ENCODE peak calls at places on chromosomes 3 and 15, in nine cellular contexts. F, T, X, K, M, N, I, L and P are unnamed samples.
A peak's percentile ranks its signal among the peaks of the same experiment; 100 is the strongest.

GRCh38 chr3:51711352-51712019 is 4.6 kb downstream of the GRM2 start:
- DNase-seq in F (peak; percentile 36), I (no peak), X (no peak), M (no peak), N (no peak), K (no peak), T (no peak), L (no peak), P (no peak)

GRCh38 chr3:64932666-64933342 is 245.0 kb upstream of the ADAMTS9 start:
- DNase-seq in M (no peak), N (no peak), T (no peak), F (no peak), L (no peak), I (no peak), X (no peak), K (no peak), P (no peak)

GRCh38 chr15:39127925-39128617 is 452.8 kb upstream of the THBS1 start:
- DNase-seq in N (no peak), F (no peak), T (no peak), M (no peak), K (peak; percentile 92), L (peak; percentile 30), X (no peak), I (peak; percentile 16), P (no peak)

GRCh38 chr15:67116742-67117141 is 51.3 kb downstream of the SMAD3 start:
- DNase-seq in X (no peak), L (peak; percentile 12), N (no peak), M (no peak), F (no peak), I (no peak), K (peak; percentile 74), T (no peak), P (no peak)

GRCh38 chr15:68783226-68784054 is 37.3 kb downstream of the ANP32A start:
- DNase-seq in N (peak; percentile 61), F (peak; percentile 81), I (peak; percentile 89), X (peak; percentile 63), T (no peak), K (peak; percentile 75), L (peak; percentile 57), M (no peak), P (no peak)

GRCh38 chr15:42721016-42721415 is 15.9 kb downstream of the CDAN1 start:
- DNase-seq in M (no peak), X (no peak), N (no peak), L (no peak), T (no peak), F (no peak), I (no peak), K (no peak), P (no peak)

GRCh38 chr15:85073556-85074194 is 92.0 kb downstream of the PDE8A start:
- DNase-seq in X (no peak), T (no peak), F (no peak), M (no peak), N (no peak), K (no peak), L (no peak), I (no peak), P (no peak)

GRCh38 chr3:83514130-83514914 is 1444.5 kb upstream of the CADM2 start:
- DNase-seq in I (no peak), F (no peak), T (no peak), N (no peak), X (peak; percentile 34), K (peak; percentile 96), L (no peak), M (no peak), P (no peak)

GRCh38 chr3:141401584-141402475 is 33.5 kb downstream of the ZBTB38 start:
- DNase-seq in K (peak; percentile 55), N (peak; percentile 54), X (no peak), T (no peak), F (peak; percentile 85), I (peak; percentile 87), L (no peak), M (peak; percentile 71), P (no peak)

GRCh38 chr3:71752911-71753715 is 542 bp upstream of the GPR27 start:
- DNase-seq in K (peak; percentile 22), I (no peak), T (no peak), X (peak; percentile 19), F (no peak), N (no peak), L (no peak), M (no peak), P (no peak)

GRCh38 chr15:66824374-66824773 is 122.3 kb downstream of the SMAD6 start:
- DNase-seq in X (no peak), K (no peak), N (no peak), L (no peak), M (no peak), F (peak; percentile 52), T (no peak), I (no peak), P (no peak)

GRCh38 chr3:94036909-94037507 is 8.6 kb upstream of the STX19 start:
- DNase-seq in X (no peak), L (peak; percentile 25), F (no peak), K (peak; percentile 64), I (peak; percentile 42), N (no peak), M (no peak), T (no peak), P (no peak)

GRCh38 chr15:70054366-70054765 is 43.4 kb downstream of the TLE3 start:
- DNase-seq in F (no peak), X (no peak), N (no peak), I (peak; percentile 47), K (no peak), T (no peak), M (no peak), L (no peak), P (no peak)

GRCh38 chr3:40899286-40899712 is 300.0 kb upstream of the CTNNB1 start:
- DNase-seq in I (no peak), K (peak; percentile 37), M (no peak), X (no peak), N (no peak), L (no peak), F (no peak), T (no peak), P (no peak)

GRCh38 chr3:169604118-169604517 is 59.4 kb downstream of the MECOM start:
- DNase-seq in K (peak; percentile 49), F (no peak), T (no peak), L (no peak), X (no peak), M (no peak), N (no peak), I (no peak), P (no peak)

GRCh38 chr3:45199837-45200648 is 26.0 kb downstream of the TMEM158 start:
- DNase-seq in N (no peak), X (no peak), I (no peak), K (peak; percentile 95), L (no peak), M (no peak), F (no peak), T (no peak), P (no peak)

GRCh38 chr3:99402755-99403154 is 235.6 kb upstream of the COL8A1 start:
- DNase-seq in T (no peak), X (no peak), L (no peak), I (no peak), N (no peak), M (no peak), F (no peak), K (no peak), P (no peak)

GRCh38 chr3:17946619-17947018 is 204.2 kb upstream of the TBC1D5 start:
- DNase-seq in M (no peak), T (no peak), N (no peak), L (peak; percentile 72), X (no peak), I (no peak), K (no peak), F (no peak), P (no peak)

GRCh38 chr3:43892535-43892934 is 201.8 kb downstream of the ABHD5 start:
- DNase-seq in F (peak; percentile 4), X (no peak), N (no peak), M (no peak), T (no peak), K (no peak), I (no peak), L (no peak), P (no peak)

GRCh38 chr3:193890036-193890897 is 245.7 kb upstream of the HES1 start:
- DNase-seq in M (no peak), X (no peak), L (no peak), T (no peak), I (peak; percentile 61), K (peak; percentile 44), N (no peak), F (no peak), P (no peak)

GRCh38 chr15:41031232-41032078 is 78.2 kb downstream of the CHAC1 start:
- DNase-seq in F (no peak), K (no peak), N (no peak), L (no peak), I (no peak), M (no peak), T (no peak), X (no peak), P (no peak)
- H3K36me3 ChIP-seq in F (peaks cover 34% of the 10 kb centered on the region), K (no peaks in the 10 kb centered on the region), N (no peaks in the 10 kb centered on the region), L (peaks cover 46% of the 10 kb centered on the region), I (no peaks in the 10 kb centered on the region), M (peaks cover 67% of the 10 kb centered on the region), T (peaks cover 20% of the 10 kb centered on the region), X (peaks cover 4% of the 10 kb centered on the region), P (no peaks in the 10 kb centered on the region)

DNA sequence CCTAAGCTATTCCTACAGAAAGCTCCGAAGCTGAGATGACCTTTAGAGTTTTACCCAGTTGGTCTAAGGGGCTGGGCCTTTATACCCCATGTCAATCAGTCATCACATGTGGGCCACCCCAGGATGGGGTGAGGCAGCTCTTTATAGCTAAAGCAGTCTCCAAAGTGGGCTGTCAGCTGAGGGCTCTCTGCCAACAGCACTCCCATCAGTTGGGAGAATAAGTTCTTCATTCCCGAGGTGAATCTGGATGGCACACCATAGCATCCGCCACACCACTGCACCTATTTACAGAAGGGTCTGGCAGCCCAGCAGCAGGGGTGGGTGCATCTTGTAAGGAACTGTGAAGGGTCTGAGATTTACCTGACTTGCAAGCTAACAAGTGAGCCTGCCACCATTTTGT is 52.1 kb upstream of the ACVR2B start:
- DNase-seq in F (no peak), X (no peak), M (no peak), I (no peak), N (no peak), L (no peak), K (no peak), T (no peak), P (no peak)
- H3K36me3 ChIP-seq in F (peaks cover 4% of the 10 kb centered on the region), X (peaks cover 44% of the 10 kb centered on the region), M (peaks cover 29% of the 10 kb centered on the region), I (peaks cover 2% of the 10 kb centered on the region), N (no peaks in the 10 kb centered on the region), L (peaks cover 72% of the 10 kb centered on the region), K (no peaks in the 10 kb centered on the region), T (no peaks in the 10 kb centered on the region), P (peaks cover 10% of the 10 kb centered on the region)

DNA sequence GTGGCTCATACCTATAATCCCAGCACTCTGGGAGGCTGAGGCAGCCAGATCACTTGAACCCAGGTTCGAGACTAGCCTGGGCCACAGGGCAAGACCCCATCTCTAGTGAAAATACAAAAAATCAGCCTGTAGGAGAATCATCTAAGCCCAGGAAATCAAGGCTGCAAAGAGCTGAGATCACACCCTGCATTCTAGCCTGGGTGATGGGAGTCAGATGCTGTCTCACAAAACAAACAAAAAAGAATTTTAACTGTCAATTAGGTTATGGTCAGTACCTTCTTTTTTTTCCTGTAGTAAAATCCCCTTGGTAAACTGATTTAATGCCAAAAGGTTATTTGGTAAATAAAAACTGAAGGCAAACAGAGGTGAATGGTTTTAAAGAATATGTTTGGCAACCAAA is 29.0 kb downstream of the TMCC1 start:
- DNase-seq in F (no peak), L (no peak), N (no peak), X (no peak), K (no peak), I (no peak), M (no peak), T (no peak), P (no peak)
- H3K36me3 ChIP-seq in F (peaks cover 3% of the 10 kb centered on the region), L (no peaks in the 10 kb centered on the region), N (no peaks in the 10 kb centered on the region), X (peaks cover 18% of the 10 kb centered on the region), K (no peaks in the 10 kb centered on the region), I (no peaks in the 10 kb centered on the region), M (peaks cover 22% of the 10 kb centered on the region), T (no peaks in the 10 kb centered on the region), P (no peaks in the 10 kb centered on the region)

GRCh38 chr15:89283201-89283600 is 39.4 kb downstream of the FANCI start:
- DNase-seq in K (no peak), X (no peak), F (no peak), I (no peak), M (no peak), N (no peak), L (no peak), T (no peak), P (no peak)
- H3K36me3 ChIP-seq in K (peaks cover 14% of the 10 kb centered on the region), X (peaks cover 82% of the 10 kb centered on the region), F (no peaks in the 10 kb centered on the region), I (peaks cover 19% of the 10 kb centered on the region), M (no peaks in the 10 kb centered on the region), N (no peaks in the 10 kb centered on the region), L (peaks cover 90% of the 10 kb centered on the region), T (no peaks in the 10 kb centered on the region), P (peaks cover 3% of the 10 kb centered on the region)